ENCODE peak calls at places on chromosomes 11 and 22, in five cellular contexts. D is astrocyte of the spinal cord, P is GM23338, B is tibial nerve, O is brain microvascular endothelial cell. J is an unnamed sample.

GRCh38 chr22:44936201-44936600 is 73.6 kb downstream of the PHF21B start:
- DNase-seq in D (no peak), P (no peak), B (no peak), O (no peak), J (no peak)

GRCh38 chr22:17108256-17109112 is 12.7 kb downstream of the TMEM121B start:
- DNase-seq in D (no peak), P (no peak), B (no peak), O (no peak), J (no peak)

GRCh38 chr11:43282607-43283440 is 29.0 kb upstream of the API5 start:
- DNase-seq in D (peak), P (peak), B (no peak), O (peak), J (peak)

GRCh38 chr11:4441500-4441899 is 7.6 kb upstream of the OR52K2 start:
- DNase-seq in D (no peak), P (no peak), B (no peak), O (no peak), J (no peak)

GRCh38 chr11:20353829-20354434 is 9.6 kb upstream of the HTATIP2 start:
- DNase-seq in D (peak), P (peak), B (no peak), O (peak), J (peak)

GRCh38 chr11:63917685-63918523 is 940 bp upstream of the RCOR2 start:
- DNase-seq in D (peak), P (peak), B (peak), O (no peak), J (peak)

GRCh38 chr11:118908931-118909618 is 16.7 kb downstream of the BCL9L start:
- DNase-seq in D (peak), P (peak), B (peak), O (peak), J (peak)

GRCh38 chr22:39546889-39547586 is 14.5 kb upstream of the RPS19BP1 start:
- DNase-seq in D (peak), P (no peak), B (no peak), O (peak), J (no peak)

GRCh38 chr11:77101043-77101537 is 1.6 kb upstream of the OMP start:
- DNase-seq in D (peak), P (peak), B (no peak), O (no peak), J (peak)

GRCh38 chr22:36860821-36861659 is at the start of gene NCF4:
- DNase-seq in D (no peak), P (no peak), B (peak), O (no peak), J (no peak)

GRCh38 chr11:71358122-71358728 is 90.0 kb downstream of the DHCR7 start:
- DNase-seq in D (no peak), P (no peak), B (no peak), O (no peak), J (no peak)

GRCh38 chr22:47565607-47566006 is 803.2 kb downstream of the TBC1D22A start:
- DNase-seq in D (no peak), P (no peak), B (no peak), O (no peak), J (no peak)

GRCh38 chr11:68528630-68529029 is 68.1 kb downstream of the PPP6R3 start:
- DNase-seq in D (no peak), P (no peak), B (no peak), O (no peak), J (no peak)

GRCh38 chr11:108734956-108735559 is 70.2 kb downstream of the DDX10 start:
- DNase-seq in D (peak), P (peak), B (no peak), O (peak), J (no peak)

GRCh38 chr11:111540114-111540920 is at the start of gene LAYN:
- DNase-seq in D (peak), P (peak), B (no peak), O (peak), J (peak)

GRCh38 chr11:129333873-129334272 is 41.8 kb upstream of the BARX2 start:
- DNase-seq in D (no peak), P (no peak), B (no peak), O (no peak), J (no peak)

GRCh38 chr11:70951139-70951804 is 301.1 kb downstream of the SHANK2 start:
- DNase-seq in D (no peak), P (no peak), B (no peak), O (no peak), J (no peak)

GRCh38 chr11:70506986-70507385 is 108.7 kb downstream of the CTTN start:
- DNase-seq in D (no peak), P (no peak), B (no peak), O (no peak), J (no peak)

GRCh38 chr11:134425816-134426536 is 13.9 kb upstream of the B3GAT1 start:
- DNase-seq in D (no peak), P (no peak), B (no peak), O (no peak), J (no peak)

DNA sequence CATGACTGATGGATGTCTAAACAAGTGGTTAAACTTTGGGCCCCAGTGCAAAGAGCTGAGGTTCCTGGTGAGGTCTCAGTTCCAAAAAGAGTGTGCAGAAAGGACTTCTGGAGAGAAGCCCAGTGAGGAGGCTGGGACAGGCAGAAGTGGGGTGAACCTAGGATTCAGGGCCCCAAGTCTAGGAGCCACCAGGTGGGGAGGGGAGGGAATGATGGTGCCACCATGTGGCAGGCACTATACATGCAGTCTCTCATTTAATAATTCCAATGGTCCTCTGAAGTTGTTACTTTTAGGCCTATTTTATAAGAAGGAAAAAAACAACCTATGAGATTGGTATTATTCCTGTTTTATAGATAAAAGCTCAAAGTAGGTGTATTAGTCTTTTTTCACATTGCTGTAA is 102.0 kb downstream of the INSC start:
- DNase-seq in D (no peak), P (peak), B (no peak), O (no peak), J (no peak)
- TF ChIP-seq CTCF in D (peak), P (peak), B (peak), O (peak), J (peak)

GRCh38 chr11:57597971-57598830 is 716 bp downstream of the SERPING1 start:
- DNase-seq in D (no peak), P (peak), B (peak), O (no peak), J (peak)
- H3K4me3 ChIP-seq in D (peak), P (peak), B (peak), O (peak), J (peak)

GRCh38 chr11:103609117-103610066 is 427.0 kb upstream of the DDI1 start:
- DNase-seq in D (peak), P (peak), B (no peak), O (peak), J (peak)
- TF ChIP-seq CTCF in D (peak), P (peak), B (peak), O (peak), J (peak)

DNA sequence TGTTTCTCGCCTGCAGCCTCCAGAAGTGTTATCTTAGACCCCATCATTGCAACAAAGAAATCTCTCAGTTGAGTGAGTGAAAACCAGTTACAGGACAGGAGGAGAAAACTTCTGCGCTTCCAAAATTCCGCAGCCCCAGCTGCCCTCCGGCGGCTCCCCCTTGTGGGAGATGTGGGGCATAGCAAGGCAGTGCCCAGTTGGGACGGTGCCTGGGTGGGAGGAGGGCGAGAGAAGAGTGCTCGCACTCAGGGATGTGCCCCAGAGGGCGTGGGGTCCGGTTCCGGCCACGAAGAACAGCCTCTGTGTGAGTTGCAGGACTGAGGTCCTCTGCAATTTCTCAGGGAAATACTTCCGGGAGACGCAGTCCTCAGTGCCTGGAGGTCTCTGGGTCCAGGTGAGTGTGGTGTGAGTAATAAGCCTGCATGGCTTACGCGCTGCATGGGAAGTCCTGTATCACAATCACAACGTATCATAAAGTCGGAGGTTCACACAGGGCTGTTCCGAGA is 87.0 kb upstream of the BLID start:
- DNase-seq in D (peak), P (peak), B (peak), O (peak), J (peak)
- H3K4me3 ChIP-seq in D (peak), P (peak), B (peak), O (peak), J (peak)

DNA sequence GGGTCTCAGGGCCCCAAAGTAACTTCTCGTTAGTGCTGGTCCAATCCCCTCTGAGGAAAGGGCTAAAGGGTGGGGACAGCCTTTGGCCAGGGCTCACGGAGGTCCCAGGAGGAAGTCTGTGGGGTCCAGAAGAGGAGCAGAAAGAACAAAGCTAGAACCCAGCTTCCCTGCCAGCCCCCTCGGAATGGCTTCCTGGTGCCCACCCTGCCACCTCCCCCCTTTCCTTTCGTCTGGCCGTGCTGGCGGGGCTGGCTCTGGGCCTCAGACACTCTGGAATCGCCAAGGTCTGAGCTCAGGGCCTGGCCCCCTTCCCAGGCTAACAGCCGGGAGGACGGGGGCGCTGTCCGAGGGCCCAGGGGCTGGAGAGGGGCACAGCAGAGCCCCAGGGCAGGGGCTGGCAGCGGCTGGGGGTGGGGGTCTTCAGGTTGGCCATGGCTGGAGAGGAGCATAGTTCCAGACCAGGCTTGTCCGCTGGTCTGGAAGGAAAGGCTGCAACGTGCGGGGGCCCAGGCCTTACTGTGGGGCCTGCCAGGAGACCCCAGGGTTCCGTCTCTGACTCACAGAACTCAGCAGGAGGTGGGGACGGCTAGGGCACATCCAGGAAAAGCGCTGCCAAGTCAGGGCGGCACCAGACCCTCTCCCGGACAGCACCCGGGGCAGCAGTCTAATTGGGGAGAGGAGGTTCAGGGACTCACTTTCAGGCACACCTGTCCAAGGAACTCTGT is 788 bp upstream of the LTBP3 start:
- DNase-seq in D (peak), P (no peak), B (no peak), O (peak), J (peak)
- TF ChIP-seq CTCF in D (peak), P (peak), B (no peak), O (no peak), J (no peak)

J was measured in AG10803.